ENCODE peak calls at places on chromosome 13, in four cellular contexts. O, Q, C and R are unnamed samples.

GRCh38 chr13:27943951-27944350 is 24.2 kb downstream of the PDX1 start:
- DNase-seq in O (no peak), Q (no peak), C (no peak), R (no peak)

GRCh38 chr13:93045836-93046235 is 180.8 kb upstream of the GPC6 start:
- DNase-seq in O (no peak), Q (no peak), C (no peak), R (peak)

GRCh38 chr13:98461525-98462240 is 115.2 kb downstream of the STK24 start:
- DNase-seq in O (no peak), Q (no peak), C (no peak), R (no peak)

GRCh38 chr13:33519561-33520479 is 234.3 kb upstream of the STARD13 start:
- DNase-seq in O (no peak), Q (no peak), C (no peak), R (peak)

GRCh38 chr13:97724450-97724849 is 229.0 kb upstream of the IPO5 start:
- DNase-seq in O (no peak), Q (no peak), C (no peak), R (no peak)

GRCh38 chr13:98476538-98476966 is 100.4 kb downstream of the STK24 start:
- DNase-seq in O (peak), Q (peak), C (no peak), R (peak)

GRCh38 chr13:113499936-113500335 is 9.4 kb upstream of the DCUN1D2 start:
- DNase-seq in O (no peak), Q (no peak), C (no peak), R (peak)

GRCh38 chr13:82867284-82867683 is 1015.0 kb downstream of the SLITRK1 start:
- DNase-seq in O (no peak), Q (no peak), C (no peak), R (no peak)

DNA sequence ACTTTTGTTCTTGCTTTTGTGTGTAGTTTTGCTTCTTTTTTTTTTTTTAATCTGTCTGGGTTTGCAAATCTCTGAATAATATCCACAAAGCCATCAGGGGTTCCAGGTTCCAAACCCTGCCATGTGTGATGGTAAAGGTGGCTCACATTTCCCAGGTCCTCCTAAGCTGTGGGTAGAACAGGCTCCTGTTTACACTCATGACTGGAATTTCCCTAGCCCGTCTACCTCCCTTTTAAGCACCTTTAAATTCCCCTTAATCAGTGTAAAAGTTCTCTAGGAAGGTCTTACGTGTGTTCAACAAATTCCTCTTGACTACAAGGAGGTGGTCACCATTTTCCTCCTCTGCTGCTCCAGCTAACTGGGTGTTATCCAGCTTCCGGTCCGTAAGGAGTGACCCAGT is 62.8 kb downstream of the EFNB2 start:
- DNase-seq in O (peak), Q (no peak), C (no peak), R (no peak)
- H3K56ac ChIP-seq in O (no peak), Q (no peak), C (no peak), R (no peak)

GRCh38 chr13:26557393-26558073 is at the start of gene WASF3:
- DNase-seq in O (peak), Q (peak), C (peak), R (peak)
- H3K9ac ChIP-seq in O (peak), Q (peak), C (peak), R (peak)

GRCh38 chr13:18956473-18957078 is 225.0 kb downstream of the TUBA3C start:
- DNase-seq in O (no peak), Q (no peak), C (no peak), R (no peak)
- H3K56ac ChIP-seq in O (no peak), Q (no peak), C (peak), R (no peak)

DNA sequence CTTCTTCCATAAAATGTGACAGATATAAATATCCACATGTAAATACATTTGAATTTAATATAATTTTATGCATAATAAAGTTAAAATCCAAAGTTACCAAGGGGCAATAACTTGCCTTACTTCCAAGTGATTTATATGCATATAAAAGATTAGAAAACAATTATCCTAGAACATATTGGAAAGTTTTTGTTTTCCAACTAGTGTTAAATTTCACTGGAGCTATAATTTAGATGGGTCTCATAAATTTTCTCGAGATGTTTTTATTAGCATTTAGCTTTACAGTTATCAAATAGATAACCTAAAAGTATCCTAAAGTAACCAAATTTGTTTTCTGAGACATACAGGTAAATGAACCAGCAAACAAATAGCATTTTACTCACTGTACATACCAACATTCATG is 225.3 kb downstream of the SPRY2 start:
- DNase-seq in O (no peak), Q (no peak), C (no peak), R (no peak)
- H3K9ac ChIP-seq in O (no peak), Q (no peak), C (no peak), R (no peak)

DNA sequence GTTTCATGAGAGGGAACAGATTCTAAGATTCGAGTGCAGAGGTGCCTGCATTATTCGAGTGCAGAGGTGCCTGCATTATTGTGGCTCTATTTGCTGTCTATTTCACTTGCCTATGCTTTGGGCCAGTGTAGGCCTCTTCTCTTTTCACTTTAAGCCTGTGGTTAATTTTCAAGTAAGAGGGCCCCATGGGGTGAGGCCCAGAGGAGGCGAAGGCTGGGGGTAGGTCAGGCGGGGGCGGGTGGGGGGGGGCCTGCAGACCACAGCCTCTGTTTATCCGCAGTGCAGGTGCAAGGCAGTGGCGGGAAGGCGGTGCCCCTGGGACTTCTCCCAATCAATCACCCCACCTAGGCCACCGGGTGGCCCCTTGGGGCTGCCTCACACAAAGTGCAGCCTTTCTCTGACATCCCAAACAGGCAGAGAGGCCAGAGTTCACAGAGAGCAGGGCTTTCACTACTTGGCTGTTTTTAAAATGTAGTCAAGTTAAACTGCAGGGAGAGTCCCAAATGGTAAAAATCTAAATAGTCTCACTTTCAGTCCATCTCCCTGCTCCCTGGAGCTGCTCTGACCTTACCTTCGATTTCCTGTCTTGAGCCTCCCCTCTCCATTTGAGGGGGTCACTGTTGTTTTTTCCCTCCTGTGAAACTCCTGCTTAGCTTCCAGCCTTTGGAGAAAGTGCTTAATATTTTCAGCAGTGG is 249.1 kb downstream of the DLEU7 start:
- DNase-seq in O (no peak), Q (peak), C (no peak), R (no peak)
- H3K56ac ChIP-seq in O (no peak), Q (no peak), C (no peak), R (no peak)

DNA sequence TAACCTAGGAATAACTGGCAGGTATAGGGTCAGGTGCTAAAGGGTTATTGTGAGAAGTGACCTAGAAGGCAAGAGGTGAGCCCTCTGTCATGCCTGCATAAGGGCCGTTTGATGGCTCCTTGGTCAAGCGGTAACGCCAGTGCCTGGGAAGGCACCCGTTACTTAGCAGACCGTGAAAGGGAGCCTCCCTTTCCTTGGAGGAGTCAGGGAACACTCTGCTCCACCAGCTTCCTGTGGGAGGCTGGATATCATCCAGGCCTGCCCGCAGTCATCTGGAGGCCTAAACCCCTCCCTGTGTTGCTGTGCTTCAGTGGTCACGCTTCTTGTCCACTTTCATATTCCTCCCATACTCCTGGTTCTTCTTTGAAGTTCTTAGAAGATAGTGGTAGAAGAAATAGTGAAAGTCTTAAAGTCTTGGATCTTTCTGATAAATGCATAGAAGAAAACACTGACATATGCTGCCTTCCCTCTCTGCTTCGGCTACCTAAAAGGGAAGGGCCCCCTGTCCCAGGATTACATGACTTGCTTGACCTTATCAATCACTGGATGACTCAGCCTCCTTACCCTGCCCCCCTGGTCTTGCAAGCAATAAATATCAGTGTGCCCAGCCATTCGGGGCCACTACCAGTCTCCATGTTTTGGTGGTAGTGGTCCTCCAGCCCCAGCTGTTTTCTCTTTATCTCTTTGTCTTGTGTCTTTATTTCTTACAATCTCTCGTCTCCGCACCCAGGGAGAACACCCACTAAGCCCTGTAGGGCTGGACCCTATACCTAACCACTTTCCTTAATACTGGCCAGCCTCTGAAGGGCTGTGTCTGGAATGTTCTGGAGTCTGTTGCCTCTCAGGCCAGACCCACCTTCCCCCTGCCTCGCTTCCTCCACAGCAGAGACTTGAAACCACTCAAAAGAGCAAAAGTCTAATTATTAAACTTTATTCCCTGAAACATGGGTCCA is 16.1 kb upstream of the ABCC4 start:
- DNase-seq in O (no peak), Q (no peak), C (no peak), R (no peak)
- H3K9ac ChIP-seq in O (no peak), Q (no peak), C (no peak), R (no peak)

GRCh38 chr13:91216928-91217700 is 130.4 kb upstream of the MIR17HG start:
- DNase-seq in O (peak), Q (no peak), C (no peak), R (no peak)
- H3K56ac ChIP-seq in O (no peak), Q (no peak), C (no peak), R (no peak)